ENCODE peak calls at places on chromosomes 5 and 9, in five cellular contexts. M, E, G, W and F are unnamed samples.
A peak's percentile ranks its signal among the peaks of the same experiment; 100 is the strongest.

GRCh38 chr9:106929471-106930198 is 66.7 kb downstream of the ZNF462 start:
- DNase-seq in M (peak; percentile 91), E (no peak), G (no peak), W (no peak), F (no peak)

GRCh38 chr9:37144762-37145161 is 24.4 kb downstream of the ZCCHC7 start:
- DNase-seq in M (no peak), E (no peak), G (no peak), W (no peak), F (no peak)

GRCh38 chr9:78326564-78326963 is 29.6 kb downstream of the PSAT1 start:
- DNase-seq in M (no peak), E (no peak), G (no peak), W (no peak), F (no peak)

GRCh38 chr5:65927497-65928340 is 1.3 kb downstream of the ERBIN start:
- DNase-seq in M (peak; percentile 70), E (no peak), G (no peak), W (peak; percentile 61), F (no peak)

GRCh38 chr9:89278997-89279739 is 31.8 kb upstream of the CKS2 start:
- DNase-seq in M (peak; percentile 80), E (peak; percentile 33), G (no peak), W (peak; percentile 45), F (peak; percentile 43)

GRCh38 chr5:126433708-126434107 is 10.5 kb downstream of the GRAMD2B start:
- DNase-seq in M (peak; percentile 42), E (no peak), G (no peak), W (no peak), F (no peak)

GRCh38 chr9:22208846-22209585 is 199.9 kb upstream of the CDKN2B start:
- DNase-seq in M (no peak), E (no peak), G (no peak), W (no peak), F (no peak)

GRCh38 chr5:33601881-33602280 is 161.1 kb downstream of the TARS1 start:
- DNase-seq in M (no peak), E (no peak), G (no peak), W (no peak), F (no peak)

GRCh38 chr5:63553069-63553468 is 409.2 kb downstream of the HTR1A start:
- DNase-seq in M (no peak), E (no peak), G (no peak), W (no peak), F (no peak)

GRCh38 chr5:68683632-68684035 is 410.2 kb upstream of the SLC30A5 start:
- DNase-seq in M (peak; percentile 92), E (peak; percentile 59), G (no peak), W (no peak), F (no peak)

GRCh38 chr5:13510616-13511015 is 433.9 kb downstream of the DNAH5 start:
- DNase-seq in M (no peak), E (no peak), G (no peak), W (no peak), F (no peak)

GRCh38 chr9:111429175-111429574 is 55.0 kb downstream of the ECPAS start:
- DNase-seq in M (no peak), E (no peak), G (no peak), W (no peak), F (no peak)

GRCh38 chr9:110604101-110604710 is 24.7 kb upstream of the SVEP1 start:
- DNase-seq in M (peak; percentile 69), E (no peak), G (no peak), W (peak; percentile 8), F (no peak)

GRCh38 chr9:131630206-131630831 is 85.0 kb downstream of the PRRT1B start:
- DNase-seq in M (no peak), E (no peak), G (no peak), W (peak; percentile 35), F (no peak)

GRCh38 chr5:160434022-160434531 is 12.4 kb downstream of the PTTG1 start:
- DNase-seq in M (no peak), E (no peak), G (peak; percentile 4), W (peak; percentile 78), F (peak; percentile 74)

GRCh38 chr5:55860268-55860667 is 9.1 kb downstream of the IL31RA start:
- DNase-seq in M (no peak), E (no peak), G (no peak), W (no peak), F (no peak)

GRCh38 chr5:138910546-138911185 is 35.5 kb upstream of the LRRTM2 start:
- DNase-seq in M (no peak), E (no peak), G (no peak), W (no peak), F (no peak)